ENCODE peak calls at places on chromosome 19, in four cellular contexts. One of them, this sample, is unnamed.
A peak's percentile ranks its signal among the peaks of the same experiment; 100 is the strongest.

GRCh38 chr19:12364391-12365093 is 941 bp downstream of the ZNF442 start:
- DNase-seq in upper lobe of right lung: peak; percentile 68
- DNase-seq in PC-3: no peak
- DNase-seq in heart left ventricle: peak; percentile 32
- DNase-seq in this sample: no peak

GRCh38 chr19:47057328-47057727 is 8.9 kb upstream of the TMEM160 start:
- DNase-seq in upper lobe of right lung: no peak
- DNase-seq in PC-3: no peak
- DNase-seq in heart left ventricle: peak; percentile 6
- DNase-seq in this sample: no peak

GRCh38 chr19:47093841-47094240 is 19.7 kb downstream of the ZC3H4 start:
- DNase-seq in upper lobe of right lung: no peak
- DNase-seq in PC-3: no peak
- DNase-seq in heart left ventricle: no peak
- DNase-seq in this sample: no peak

GRCh38 chr19:52170304-52170703 is 1.1 kb downstream of the ZNF836 start:
- DNase-seq in upper lobe of right lung: no peak
- DNase-seq in PC-3: no peak
- DNase-seq in heart left ventricle: no peak
- DNase-seq in this sample: no peak

GRCh38 chr19:19566306-19566705 is 28.2 kb downstream of the CILP2 start:
- DNase-seq in upper lobe of right lung: no peak
- DNase-seq in PC-3: no peak
- DNase-seq in heart left ventricle: no peak
- DNase-seq in this sample: no peak

GRCh38 chr19:16649734-16650133 is 10.2 kb downstream of the SMIM7 start:
- DNase-seq in upper lobe of right lung: no peak
- DNase-seq in PC-3: no peak
- DNase-seq in heart left ventricle: no peak
- DNase-seq in this sample: no peak

GRCh38 chr19:47106819-47107200 is 6.8 kb downstream of the ZC3H4 start:
- DNase-seq in upper lobe of right lung: no peak
- DNase-seq in PC-3: no peak
- DNase-seq in heart left ventricle: no peak
- DNase-seq in this sample: no peak

GRCh38 chr19:3304871-3305423 is 61.4 kb upstream of the NFIC start:
- DNase-seq in upper lobe of right lung: peak; percentile 81
- DNase-seq in PC-3: peak; percentile 77
- DNase-seq in heart left ventricle: peak; percentile 71
- DNase-seq in this sample: peak; percentile 55

GRCh38 chr19:6278740-6279619 is 795 bp downstream of the MLLT1 start:
- DNase-seq in upper lobe of right lung: no peak
- DNase-seq in PC-3: no peak
- DNase-seq in heart left ventricle: no peak
- DNase-seq in this sample: no peak

GRCh38 chr19:16605115-16605514 is 22.9 kb downstream of the MED26 start:
- DNase-seq in upper lobe of right lung: no peak
- DNase-seq in PC-3: no peak
- DNase-seq in heart left ventricle: no peak
- DNase-seq in this sample: no peak

GRCh38 chr19:4969772-4970531 is 1.0 kb downstream of the KDM4B start:
- DNase-seq in upper lobe of right lung: no peak
- DNase-seq in PC-3: peak; percentile 51
- DNase-seq in heart left ventricle: no peak
- DNase-seq in this sample: no peak

GRCh38 chr19:16258440-16258903 is 60.8 kb downstream of the AP1M1 start:
- DNase-seq in upper lobe of right lung: peak; percentile 78
- DNase-seq in PC-3: no peak
- DNase-seq in heart left ventricle: peak; percentile 87
- DNase-seq in this sample: no peak

GRCh38 chr19:57279418-57280164 is 694 bp upstream of the ZNF460 start:
- DNase-seq in upper lobe of right lung: peak; percentile 93
- DNase-seq in PC-3: peak; percentile 93
- DNase-seq in heart left ventricle: peak; percentile 94
- DNase-seq in this sample: peak; percentile 87

GRCh38 chr19:35733180-35734125 is 8.8 kb downstream of the IGFLR1 start:
- DNase-seq in upper lobe of right lung: no peak
- DNase-seq in PC-3: no peak
- DNase-seq in heart left ventricle: no peak
- DNase-seq in this sample: no peak

GRCh38 chr19:13707901-13708300 is 56.4 kb upstream of the MRI1 start:
- DNase-seq in upper lobe of right lung: no peak
- DNase-seq in PC-3: no peak
- DNase-seq in heart left ventricle: no peak
- DNase-seq in this sample: no peak

GRCh38 chr19:46979770-46980105 is 39.9 kb upstream of the NPAS1 start:
- DNase-seq in upper lobe of right lung: no peak
- DNase-seq in PC-3: no peak
- DNase-seq in heart left ventricle: peak; percentile 24
- DNase-seq in this sample: no peak

GRCh38 chr19:10295305-10295846 is 5.6 kb downstream of the ICAM5 start:
- DNase-seq in upper lobe of right lung: peak; percentile 89
- DNase-seq in PC-3: no peak
- DNase-seq in heart left ventricle: peak; percentile 37
- DNase-seq in this sample: no peak

GRCh38 chr19:35689836-35690235 is 14.5 kb upstream of the ZBTB32 start:
- DNase-seq in upper lobe of right lung: no peak
- DNase-seq in PC-3: no peak
- DNase-seq in heart left ventricle: no peak
- DNase-seq in this sample: no peak

GRCh38 chr19:30812099-30812684 is 440.0 kb downstream of the ZNF536 start:
- DNase-seq in upper lobe of right lung: no peak
- DNase-seq in PC-3: no peak
- DNase-seq in heart left ventricle: no peak
- DNase-seq in this sample: no peak

GRCh38 chr19:46849610-46850009 is 1.0 kb downstream of the AP2S1 start:
- DNase-seq in upper lobe of right lung: no peak
- DNase-seq in PC-3: no peak
- DNase-seq in heart left ventricle: peak; percentile 20
- DNase-seq in this sample: no peak

GRCh38 chr19:966481-967088 is 17.6 kb upstream of the WDR18 start:
- DNase-seq in upper lobe of right lung: no peak
- DNase-seq in PC-3: no peak
- DNase-seq in heart left ventricle: no peak
- DNase-seq in this sample: no peak

GRCh38 chr19:963401-964022 is 20.6 kb upstream of the WDR18 start:
- DNase-seq in upper lobe of right lung: no peak
- DNase-seq in PC-3: no peak
- DNase-seq in heart left ventricle: no peak
- DNase-seq in this sample: no peak

GRCh38 chr19:964116-964520 is 20.0 kb upstream of the WDR18 start:
- DNase-seq in upper lobe of right lung: no peak
- DNase-seq in PC-3: no peak
- DNase-seq in heart left ventricle: no peak
- DNase-seq in this sample: no peak

GRCh38 chr19:962683-963385 is 21.3 kb upstream of the WDR18 start:
- DNase-seq in upper lobe of right lung: no peak
- DNase-seq in PC-3: no peak
- DNase-seq in heart left ventricle: no peak
- DNase-seq in this sample: no peak

DNA sequence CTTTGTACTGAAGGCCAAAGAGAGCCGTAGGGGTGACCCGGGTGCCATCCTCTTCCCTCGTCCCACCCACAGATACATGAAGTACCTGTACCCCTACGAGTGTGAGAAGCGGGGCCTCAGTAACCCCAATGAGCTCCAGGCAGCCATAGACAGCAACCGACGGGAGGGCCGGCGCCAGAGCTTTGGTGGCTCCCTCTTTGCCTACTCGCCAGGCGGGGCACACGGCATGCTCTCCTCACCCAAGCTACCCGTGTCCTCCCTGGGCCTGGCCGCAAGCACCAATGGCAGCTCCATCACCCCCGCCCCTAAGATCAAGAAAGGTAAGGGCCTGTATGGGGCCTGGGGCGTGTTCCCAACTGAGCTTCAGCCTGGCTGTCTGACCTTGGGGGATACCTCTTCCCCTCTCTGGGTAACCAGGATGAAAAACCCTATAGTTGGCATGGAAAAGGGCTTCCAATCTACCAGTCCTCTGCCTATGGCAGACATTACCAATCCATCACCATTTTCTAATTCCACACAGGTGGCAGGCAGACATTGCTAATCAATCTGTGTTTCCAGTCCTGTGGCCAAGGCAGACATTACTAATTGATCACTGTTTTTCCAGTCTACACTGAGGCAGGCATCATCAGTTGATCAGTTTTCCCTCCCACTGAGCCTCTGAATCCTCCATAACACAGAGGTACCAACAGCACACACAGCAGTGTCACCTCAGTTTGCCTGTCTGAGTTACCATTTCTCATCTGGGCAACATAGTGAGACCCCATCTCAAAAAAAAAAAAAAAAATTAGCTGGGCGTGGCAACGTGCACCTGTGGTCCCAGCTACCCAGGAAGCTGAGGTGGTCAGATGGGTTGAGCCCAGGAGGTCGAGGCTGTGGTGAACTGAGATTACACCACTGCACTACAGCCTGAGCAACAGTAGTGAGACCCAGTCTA is 19.1 kb upstream of the WDR18 start:
- DNase-seq in upper lobe of right lung: no peak
- DNase-seq in PC-3: peak; percentile 27
- DNase-seq in heart left ventricle: no peak
- DNase-seq in this sample: no peak
- H3K4me3 ChIP-seq in upper lobe of right lung: no peak overlapping the region
- H3K4me3 ChIP-seq in PC-3: no peak overlapping the region
- H3K4me3 ChIP-seq in heart left ventricle: no peak overlapping the region
- H3K4me3 ChIP-seq in this sample: no peak overlapping the region

GRCh38 chr19:56155124-56155687 is 14.1 kb downstream of the ZNF444 start:
- DNase-seq in upper lobe of right lung: no peak
- DNase-seq in PC-3: no peak
- DNase-seq in heart left ventricle: no peak
- DNase-seq in this sample: no peak

GRCh38 chr19:56150358-56150757 is 9.3 kb downstream of the ZNF444 start:
- DNase-seq in upper lobe of right lung: no peak
- DNase-seq in PC-3: no peak
- DNase-seq in heart left ventricle: no peak
- DNase-seq in this sample: no peak

GRCh38 chr19:56152644-56153043 is 11.6 kb downstream of the ZNF444 start:
- DNase-seq in upper lobe of right lung: no peak
- DNase-seq in PC-3: no peak
- DNase-seq in heart left ventricle: no peak
- DNase-seq in this sample: no peak

GRCh38 chr19:56156768-56157167 is 15.7 kb downstream of the ZNF444 start:
- DNase-seq in upper lobe of right lung: no peak
- DNase-seq in PC-3: no peak
- DNase-seq in heart left ventricle: peak; percentile 52
- DNase-seq in this sample: no peak

DNA sequence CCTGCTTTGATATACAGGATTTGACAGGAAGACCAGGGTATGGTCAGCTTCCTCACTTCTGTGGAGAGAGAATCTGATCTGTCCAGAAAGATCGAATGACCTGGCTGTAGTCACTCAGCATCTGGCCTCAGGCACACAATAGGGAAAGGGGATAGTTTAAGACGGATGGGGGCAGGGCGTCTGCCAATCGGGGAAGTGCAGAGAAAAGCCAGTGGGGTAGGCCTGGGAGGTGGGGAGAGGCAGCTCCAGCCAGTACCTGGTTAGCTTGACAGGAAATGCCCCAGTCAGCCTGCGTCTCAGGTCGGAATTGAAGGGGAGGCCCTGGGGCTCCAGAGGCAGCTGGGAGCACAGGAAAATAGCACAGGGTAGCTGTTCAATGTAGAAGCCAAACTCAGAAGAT is 12.4 kb downstream of the ZNF444 start:
- DNase-seq in upper lobe of right lung: no peak
- DNase-seq in PC-3: no peak
- DNase-seq in heart left ventricle: no peak
- DNase-seq in this sample: no peak
- H3K4me3 ChIP-seq in upper lobe of right lung: no peak overlapping the region
- H3K4me3 ChIP-seq in PC-3: no peak overlapping the region
- H3K4me3 ChIP-seq in heart left ventricle: no peak overlapping the region
- H3K4me3 ChIP-seq in this sample: no peak overlapping the region

DNA sequence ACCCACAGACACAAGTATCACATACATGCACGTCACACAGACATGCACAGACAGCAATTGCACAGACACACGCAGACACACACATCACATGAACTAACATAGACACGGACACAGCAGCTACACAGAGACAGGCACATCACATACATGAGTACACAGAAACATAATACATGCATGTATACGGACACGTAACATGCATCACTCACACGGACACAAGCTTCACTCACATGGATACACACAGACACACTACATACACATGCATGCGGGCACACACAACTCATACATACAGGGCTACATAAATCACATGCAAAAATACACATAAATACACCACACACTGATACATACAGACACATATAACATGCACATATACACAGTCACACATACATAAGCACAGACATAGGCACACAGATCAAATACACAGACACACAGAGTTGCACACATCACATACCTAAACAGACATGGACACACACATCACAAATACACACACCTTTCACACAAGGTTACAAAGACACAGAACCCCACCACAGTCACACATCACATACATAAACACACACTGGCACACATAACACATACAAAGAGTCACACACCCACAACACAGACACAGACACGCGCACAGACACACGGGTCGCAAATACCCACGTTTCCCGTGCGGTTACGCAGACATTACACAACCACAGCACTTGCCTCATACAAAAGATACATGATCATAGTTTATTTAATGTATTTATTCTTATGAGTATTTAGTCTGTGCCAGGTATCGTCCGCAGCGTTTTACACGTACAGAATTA is 1.1 kb upstream of the LMTK3 start:
- DNase-seq in upper lobe of right lung: no peak
- DNase-seq in PC-3: no peak
- DNase-seq in heart left ventricle: no peak
- DNase-seq in this sample: no peak
- H3K4me3 ChIP-seq in upper lobe of right lung: peak overlapping the region; percentile 63
- H3K4me3 ChIP-seq in PC-3: peak overlapping the region; percentile 81
- H3K4me3 ChIP-seq in heart left ventricle: no peak overlapping the region
- H3K4me3 ChIP-seq in this sample: peak overlapping the region; percentile 49

DNA sequence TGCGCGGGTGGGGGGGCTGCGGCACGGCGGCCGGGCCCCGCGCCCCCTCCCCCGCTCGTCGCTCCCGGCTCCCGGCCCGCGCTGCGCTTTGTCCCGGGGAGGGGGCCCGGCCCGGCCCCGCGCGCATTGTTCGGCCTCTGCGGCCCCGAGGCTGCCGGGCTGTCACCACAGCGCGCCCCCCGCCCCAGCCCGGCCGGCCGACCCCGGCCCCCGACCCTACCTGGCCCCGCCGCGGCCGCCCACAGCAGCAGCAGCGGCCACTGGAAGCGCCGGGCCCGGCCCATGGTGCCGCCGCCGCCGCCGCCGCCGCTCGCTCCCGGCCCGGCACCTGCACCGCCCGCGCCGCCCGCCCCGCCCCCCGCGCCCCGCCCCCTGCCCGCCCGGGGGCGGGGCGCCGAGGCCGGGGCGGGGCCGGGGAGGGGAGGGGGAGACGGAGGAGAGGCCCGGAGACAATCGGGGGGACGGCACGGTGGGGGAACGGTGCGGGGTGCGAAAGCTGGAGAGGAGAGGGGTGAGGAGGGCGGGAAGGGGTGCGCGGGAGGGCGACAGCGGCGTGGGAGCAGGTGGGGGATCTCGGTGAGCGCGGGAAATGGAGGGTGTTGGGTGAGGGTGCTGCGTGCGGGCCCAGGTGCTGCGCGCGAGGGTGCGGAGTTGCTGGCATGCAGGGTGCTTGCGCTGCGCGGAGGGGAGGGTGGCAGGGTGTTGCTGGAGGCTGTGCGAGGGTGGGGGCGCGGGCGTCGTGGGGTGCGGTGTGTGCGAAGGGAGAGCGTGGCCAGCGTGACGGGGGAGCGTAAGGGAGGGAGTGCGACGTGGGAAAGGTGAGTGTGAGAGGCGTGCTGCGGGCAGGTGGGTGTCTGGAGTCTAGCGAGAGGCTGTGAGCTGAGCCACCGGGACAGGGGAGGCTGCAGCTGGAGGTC is at the start of gene CADM4:
- DNase-seq in upper lobe of right lung: peak; percentile 75
- DNase-seq in PC-3: no peak
- DNase-seq in heart left ventricle: no peak
- DNase-seq in this sample: no peak
- H3K4me3 ChIP-seq in upper lobe of right lung: peak within 1 kb of the TSS; percentile 49
- H3K4me3 ChIP-seq in PC-3: peak within 1 kb of the TSS; percentile 61
- H3K4me3 ChIP-seq in heart left ventricle: peak within 1 kb of the TSS; percentile 50
- H3K4me3 ChIP-seq in this sample: peak within 1 kb of the TSS; percentile 41

This sample was measured in HFF-Myc.